ENCODE peak calls at places on chromosome 16, in seven cellular contexts. S, R, L, W, E, X and A are unnamed samples.

GRCh38 chr16:50024207-50024606 is 818 bp upstream of the CNEP1R1 start:
- DNase-seq in E (no peak), S (no peak), X (no peak), L (no peak), W (no peak), R (no peak), A (no peak)

GRCh38 chr16:25005445-25006306 is 9.5 kb downstream of the ARHGAP17 start:
- DNase-seq in R (peak), E (no peak), L (no peak), S (no peak), X (no peak), W (no peak), A (no peak)

GRCh38 chr16:72783716-72784320 is 264.1 kb downstream of the ZFHX3 start:
- DNase-seq in R (no peak), X (peak), S (no peak), W (no peak), L (no peak), E (no peak), A (no peak)

GRCh38 chr16:83627996-83628395 is 179.8 kb upstream of the HSBP1 start:
- DNase-seq in E (no peak), W (no peak), R (no peak), S (no peak), L (no peak), X (no peak), A (no peak)

GRCh38 chr16:14097182-14097951 is 26.2 kb downstream of the MRTFB start:
- DNase-seq in E (no peak), X (no peak), S (no peak), L (no peak), W (peak), R (no peak), A (no peak)

GRCh38 chr16:27752241-27752640 is 202.3 kb downstream of the KATNIP start:
- DNase-seq in R (no peak), E (no peak), X (no peak), L (no peak), W (no peak), S (no peak), A (no peak)

GRCh38 chr16:89388536-89388935 is 101.8 kb downstream of the ANKRD11 start:
- DNase-seq in X (no peak), S (no peak), E (peak), R (no peak), W (no peak), L (no peak), A (no peak)

GRCh38 chr16:82067042-82067809 is 32.2 kb downstream of the HSD17B2 start:
- DNase-seq in E (no peak), S (no peak), X (no peak), W (no peak), L (no peak), R (no peak), A (no peak)

GRCh38 chr16:67962135-67962534 is 6.3 kb downstream of the SLC12A4 start:
- DNase-seq in W (no peak), L (no peak), X (no peak), S (no peak), E (no peak), R (no peak), A (no peak)

GRCh38 chr16:80931985-80932720 is 74.5 kb downstream of the CMC2 start:
- DNase-seq in W (peak), E (peak), L (peak), R (peak), X (peak), S (peak), A (peak)

GRCh38 chr16:47045023-47045422 is 71.5 kb upstream of the DNAJA2 start:
- DNase-seq in W (no peak), X (peak), S (no peak), R (no peak), L (no peak), E (no peak), A (no peak)

GRCh38 chr16:1363501-1364041 is 11.8 kb downstream of the GNPTG start:
- DNase-seq in W (peak), X (peak), L (peak), S (peak), E (no peak), R (no peak), A (peak)

GRCh38 chr16:89687092-89687940 is 827 bp downstream of the CDK10 start:
- DNase-seq in L (peak), E (no peak), S (no peak), R (peak), X (peak), W (peak), A (no peak)

GRCh38 chr16:57616241-57616640 is 12.2 kb upstream of the ADGRG1 start:
- DNase-seq in E (peak), L (no peak), W (no peak), S (no peak), R (peak), X (no peak), A (peak)

GRCh38 chr16:23164736-23165135 is 15.5 kb upstream of the USP31 start:
- DNase-seq in L (no peak), W (no peak), S (no peak), R (no peak), E (no peak), X (no peak), A (no peak)

GRCh38 chr16:50467943-50468748 is 80.0 kb upstream of the NKD1 start:
- DNase-seq in R (no peak), W (peak), S (no peak), L (no peak), X (no peak), E (peak), A (peak)

GRCh38 chr16:10308305-10309193 is 77.3 kb upstream of the ATF7IP2 start:
- DNase-seq in S (no peak), E (no peak), L (no peak), W (no peak), X (no peak), R (no peak), A (no peak)

GRCh38 chr16:11586856-11587642 is at the start of gene LITAF:
- DNase-seq in R (peak), X (peak), W (peak), E (peak), S (peak), L (peak), A (peak)
- TF ChIP-seq CTCF in R (no peak), X (peak), W (peak), E (no peak), S (peak), L (no peak), A (no peak)

DNA sequence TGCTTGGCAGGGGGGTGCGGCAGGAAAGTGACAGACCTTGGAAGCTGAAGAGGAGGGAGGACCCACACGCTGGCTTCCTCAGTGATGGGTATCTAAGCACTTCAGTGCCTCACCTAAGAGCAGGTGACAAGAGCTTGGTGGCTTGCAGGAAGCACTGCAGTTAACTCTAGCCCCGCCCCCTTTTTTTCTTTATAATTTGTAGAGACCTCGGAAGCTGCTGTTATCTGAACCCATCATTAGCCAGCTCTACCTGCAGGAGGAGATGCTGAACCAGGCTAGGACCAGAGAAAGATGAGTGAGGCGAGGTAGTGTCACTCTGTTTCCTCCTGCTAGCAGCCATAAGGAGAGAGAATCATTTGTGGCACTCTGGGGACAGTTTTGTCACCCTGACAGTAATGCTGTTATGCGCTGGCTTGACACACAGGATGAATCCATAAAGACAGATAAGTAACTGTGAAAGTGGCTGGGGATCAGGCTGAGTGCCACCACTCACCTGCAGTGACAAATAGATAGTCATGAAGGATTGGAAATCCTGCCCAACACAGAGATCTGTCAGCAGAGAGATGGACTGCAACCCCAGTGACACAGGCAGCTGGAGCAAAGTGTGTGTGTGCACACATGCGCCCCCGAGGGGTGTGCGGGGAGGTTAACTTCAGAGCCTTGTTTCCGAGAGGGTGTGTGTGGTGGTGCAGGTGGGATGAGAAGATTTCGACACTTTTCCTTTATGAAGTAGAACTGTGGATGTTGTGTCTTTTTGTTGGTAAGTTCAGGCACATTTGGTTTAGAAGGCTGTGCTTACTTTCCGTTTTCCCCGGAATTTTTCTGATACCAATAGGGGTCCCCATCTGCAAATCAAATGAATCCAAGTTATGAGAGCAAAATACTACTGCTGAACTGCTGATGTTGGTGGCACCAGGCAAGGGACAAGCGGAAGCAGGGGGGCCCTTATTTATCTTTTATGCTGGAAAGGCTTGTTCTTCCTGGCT is 223.9 kb downstream of the IRX3 start:
- DNase-seq in L (no peak), W (peak), S (no peak), X (no peak), E (no peak), R (no peak), A (no peak)
- TF ChIP-seq CTCF in L (no peak), W (no peak), S (peak), X (peak), E (no peak), R (no peak), A (no peak)

GRCh38 chr16:54930034-54930938 is at the start of gene IRX5:
- DNase-seq in X (peak), W (peak), S (peak), L (peak), E (peak), R (peak), A (peak)
- TF ChIP-seq CTCF in X (peak), W (peak), S (peak), L (no peak), E (no peak), R (no peak), A (peak)

GRCh38 chr16:48110982-48111381 is 44.8 kb downstream of the ABCC12 start:
- DNase-seq in R (no peak), X (no peak), S (no peak), E (no peak), L (no peak), W (no peak), A (no peak)

GRCh38 chr16:48114410-48114809 is 41.4 kb downstream of the ABCC12 start:
- DNase-seq in W (no peak), R (no peak), L (no peak), S (no peak), X (no peak), E (no peak), A (no peak)

GRCh38 chr16:48113471-48113870 is 42.3 kb downstream of the ABCC12 start:
- DNase-seq in X (no peak), W (peak), S (no peak), L (no peak), R (no peak), E (no peak), A (no peak)

GRCh38 chr16:48115299-48115698 is 40.5 kb downstream of the ABCC12 start:
- DNase-seq in E (no peak), S (no peak), L (no peak), X (no peak), R (no peak), W (no peak), A (no peak)

GRCh38 chr16:48112603-48113400 is 43.0 kb downstream of the ABCC12 start:
- DNase-seq in S (no peak), X (peak), W (no peak), L (no peak), E (no peak), R (no peak), A (no peak)
- TF ChIP-seq CTCF in S (no peak), X (no peak), W (no peak), L (no peak), E (no peak), R (no peak), A (no peak)